ENCODE peak calls at places on chromosomes 16 and 17, in seven cellular contexts. B, H, J, R, C, I and D are unnamed samples.

GRCh38 chr17:72977768-72978417 is 114.6 kb downstream of the SLC39A11 start:
- DNase-seq in I (no peak), B (no peak), C (no peak), H (peak; percentile 50), R (peak; percentile 78), J (peak; percentile 59), D (no peak)

GRCh38 chr16:51155901-51156810 is 5.1 kb upstream of the SALL1 start:
- DNase-seq in H (peak; percentile 40), J (peak; percentile 74), C (no peak), I (no peak), B (no peak), R (peak; percentile 56), D (no peak)

GRCh38 chr17:34853916-34854315 is 107.3 kb downstream of the CCT6B start:
- DNase-seq in H (no peak), J (no peak), I (no peak), B (no peak), R (no peak), C (no peak), D (no peak)

GRCh38 chr17:27236710-27237315 is 57.1 kb upstream of the WSB1 start:
- DNase-seq in H (peak; percentile 86), B (peak; percentile 70), I (peak; percentile 87), J (peak; percentile 78), R (peak; percentile 67), C (peak; percentile 48), D (peak; percentile 37)

GRCh38 chr16:70563571-70563970 is 40.0 kb downstream of the SF3B3 start:
- DNase-seq in B (no peak), J (no peak), C (no peak), H (no peak), I (no peak), R (no peak), D (no peak)

GRCh38 chr17:34780438-34780837 is 180.8 kb downstream of the CCT6B start:
- DNase-seq in C (no peak), H (no peak), R (no peak), J (no peak), I (no peak), B (no peak), D (no peak)

GRCh38 chr17:20935740-20936139 is 107.1 kb downstream of the USP22 start:
- DNase-seq in R (peak; percentile 54), J (peak; percentile 82), B (no peak), C (no peak), I (no peak), H (peak; percentile 70), D (no peak)

GRCh38 chr16:89005201-89006035 is 28.4 kb upstream of the CBFA2T3 start:
- DNase-seq in R (no peak), B (no peak), C (no peak), I (no peak), J (no peak), H (no peak), D (no peak)

GRCh38 chr16:61409604-61410003 is 626.6 kb downstream of the CDH8 start:
- DNase-seq in H (no peak), C (no peak), B (no peak), R (no peak), I (no peak), J (no peak), D (no peak)

GRCh38 chr17:12918132-12918531 is 99.7 kb downstream of the ELAC2 start:
- DNase-seq in R (peak; percentile 13), C (no peak), B (no peak), J (no peak), H (no peak), I (no peak), D (no peak)

GRCh38 chr17:68365469-68365868 is 74.2 kb downstream of the ARSG start:
- DNase-seq in R (no peak), J (no peak), H (no peak), C (no peak), I (no peak), B (no peak), D (no peak)

GRCh38 chr16:22217890-22218730 is 12.0 kb downstream of the EEF2K start:
- DNase-seq in H (no peak), J (no peak), C (peak; percentile 79), B (peak; percentile 89), R (peak; percentile 56), I (no peak), D (no peak)

GRCh38 chr16:19396555-19397011 is 21.1 kb upstream of the TMC5 start:
- DNase-seq in R (peak; percentile 43), C (no peak), B (no peak), H (no peak), I (peak; percentile 21), J (no peak), D (no peak)

GRCh38 chr16:74999208-74999682 is 421 bp downstream of the ZNRF1 start:
- DNase-seq in B (peak; percentile 66), R (peak; percentile 22), H (no peak), C (no peak), I (no peak), J (no peak), D (no peak)

GRCh38 chr16:1630450-1631213 is 18.5 kb downstream of the CRAMP1 start:
- DNase-seq in J (no peak), B (no peak), R (no peak), H (no peak), I (no peak), C (no peak), D (no peak)

GRCh38 chr16:47599512-47599911 is 138.4 kb downstream of the PHKB start:
- DNase-seq in I (no peak), R (no peak), J (no peak), C (no peak), B (peak; percentile 27), H (no peak), D (no peak)

GRCh38 chr17:58763263-58763662 is 7.6 kb downstream of the PPM1E start:
- DNase-seq in B (no peak), H (no peak), I (no peak), C (no peak), J (no peak), R (no peak), D (no peak)

GRCh38 chr16:56944954-56945839 is 13.3 kb downstream of the HERPUD1 start:
- DNase-seq in C (no peak), H (no peak), R (peak; percentile 82), B (no peak), J (no peak), I (no peak), D (no peak)

GRCh38 chr16:85646976-85647375 is 33.9 kb downstream of the GSE1 start:
- DNase-seq in C (no peak), J (no peak), B (no peak), H (no peak), I (no peak), R (no peak), D (no peak)

GRCh38 chr16:46859719-46860152 is 24.4 kb upstream of the GPT2 start:
- DNase-seq in J (peak; percentile 83), H (peak; percentile 73), B (peak; percentile 29), C (no peak), I (no peak), R (peak; percentile 97), D (no peak)

GRCh38 chr17:39538875-39539274 is 68.8 kb downstream of the NEUROD2 start:
- DNase-seq in B (no peak), R (peak; percentile 20), C (no peak), I (no peak), J (no peak), H (no peak), D (no peak)

GRCh38 chr16:27620533-27620932 is 70.6 kb downstream of the KATNIP start:
- DNase-seq in C (no peak), J (no peak), B (no peak), R (no peak), I (no peak), H (peak; percentile 11), D (no peak)

GRCh38 chr17:60163108-60163784 is 13.5 kb downstream of the CA4 start:
- DNase-seq in I (no peak), H (no peak), J (no peak), C (no peak), B (peak; percentile 34), R (no peak), D (no peak)